ENCODE peak calls at places on chromosome 4, in four cellular contexts. Y is glutamatergic neuron; C is GM13977; B is CD4-positive, alpha-beta memory T cell. V is an unnamed sample.
A peak's percentile ranks its signal among the peaks of the same experiment; 100 is the strongest.

GRCh38 chr4:105859233-105859632 is 36.0 kb upstream of the NPNT start:
- DNase-seq in Y (no peak), C (peak; percentile 25), B (no peak), V (no peak)

GRCh38 chr4:3013839-3014350 is 50.5 kb downstream of the GRK4 start:
- DNase-seq in C (peak; percentile 71), B (no peak), Y (no peak), V (no peak)

GRCh38 chr4:116925900-116926457 is 159.4 kb downstream of the TRAM1L1 start:
- DNase-seq in Y (peak; percentile 55), C (no peak), B (no peak), V (no peak)

GRCh38 chr4:16887887-16888286 is 10.6 kb downstream of the LDB2 start:
- DNase-seq in C (no peak), Y (no peak), B (no peak), V (no peak)

GRCh38 chr4:85842540-85842939 is 367.6 kb downstream of the ARHGAP24 start:
- DNase-seq in B (no peak), C (no peak), Y (no peak), V (peak; percentile 77)

GRCh38 chr4:109301691-109302365 is 630 bp downstream of the COL25A1 start:
- DNase-seq in C (no peak), Y (peak; percentile 22), B (no peak), V (peak; percentile 20)

GRCh38 chr4:152690706-152691651 is 11.2 kb upstream of the TMEM154 start:
- DNase-seq in C (no peak), Y (no peak), B (no peak), V (no peak)

GRCh38 chr4:76601791-76602190 is 166.8 kb downstream of the SHROOM3 start:
- DNase-seq in C (no peak), Y (no peak), B (no peak), V (no peak)

GRCh38 chr4:151862766-151863165 is 102.0 kb upstream of the GATB start:
- DNase-seq in C (no peak), Y (no peak), B (no peak), V (no peak)